ENCODE peak calls at places on chromosomes 6 and 20, in seven cellular contexts. S is cardiac muscle cell, P is esophagus squamous epithelium, O is lower leg skin, B is dorsolateral prefrontal cortex, X is skeletal muscle cell, Y is Panc1. D is an unnamed sample.

GRCh38 chr6:29017428-29017802 is 12.3 kb upstream of the ZNF311 start:
- DNase-seq in X (no peak), P (no peak), B (no peak), O (no peak), S (no peak), Y (no peak), D (no peak)

GRCh38 chr6:39189915-39190544 is 39.2 kb downstream of the KCNK5 start:
- DNase-seq in P (no peak), O (no peak), S (peak; percentile 27), B (peak; percentile 42), Y (no peak), X (no peak), D (no peak)

GRCh38 chr6:1062786-1063545 is 248.9 kb upstream of the FOXQ1 start:
- DNase-seq in B (no peak), Y (no peak), O (no peak), P (no peak), X (no peak), S (no peak), D (peak; percentile 9)

GRCh38 chr6:97656236-97656635 is 373.2 kb upstream of the MMS22L start:
- DNase-seq in P (no peak), X (no peak), B (no peak), Y (no peak), S (no peak), O (no peak), D (no peak)

GRCh38 chr6:84618046-84618752 is 146.2 kb downstream of the TBX18 start:
- DNase-seq in X (peak; percentile 64), P (no peak), S (peak; percentile 88), Y (no peak), B (no peak), O (no peak), D (no peak)

GRCh38 chr20:47360489-47361267 is 4.2 kb upstream of the ZMYND8 start:
- DNase-seq in S (peak; percentile 97), X (peak; percentile 71), O (peak; percentile 79), P (peak; percentile 16), Y (no peak), B (peak; percentile 67), D (no peak)

GRCh38 chr20:2446845-2447244 is 23.7 kb downstream of the SNRPB start:
- DNase-seq in P (no peak), B (no peak), Y (no peak), X (no peak), O (no peak), S (no peak), D (no peak)

GRCh38 chr6:97705568-97705967 is 422.6 kb upstream of the MMS22L start:
- DNase-seq in X (no peak), O (no peak), B (no peak), P (no peak), S (peak; percentile 3), Y (no peak), D (no peak)

GRCh38 chr20:52985687-52986086 is 13.5 kb downstream of the TSHZ2 start:
- DNase-seq in O (no peak), P (no peak), X (no peak), Y (no peak), B (no peak), S (no peak), D (no peak)

GRCh38 chr20:6708010-6708409 is 59.5 kb upstream of the BMP2 start:
- DNase-seq in P (no peak), Y (no peak), X (peak; percentile 45), B (no peak), S (peak; percentile 68), O (no peak), D (no peak)

GRCh38 chr6:19538086-19538485 is 299.1 kb upstream of the ID4 start:
- DNase-seq in S (no peak), Y (no peak), B (no peak), O (peak; percentile 74), P (no peak), X (no peak), D (no peak)

GRCh38 chr6:21111399-21111725 is 482.2 kb upstream of the SOX4 start:
- DNase-seq in O (no peak), Y (peak; percentile 45), S (no peak), B (no peak), P (no peak), X (no peak), D (no peak)

GRCh38 chr6:41634657-41635056 is 3.6 kb upstream of the MDFI start:
- DNase-seq in Y (no peak), P (no peak), S (peak; percentile 91), X (peak; percentile 40), O (no peak), B (no peak), D (no peak)

GRCh38 chr6:41635365-41635764 is 2.9 kb upstream of the MDFI start:
- DNase-seq in X (no peak), P (no peak), Y (no peak), S (no peak), B (no peak), O (no peak), D (no peak)

GRCh38 chr6:41637179-41638001 is 878 bp upstream of the MDFI start:
- DNase-seq in S (no peak), Y (no peak), P (no peak), O (no peak), X (no peak), B (no peak), D (no peak)

GRCh38 chr6:41638002-41638800 is at the start of gene MDFI:
- DNase-seq in X (no peak), Y (no peak), B (no peak), S (peak; percentile 73), P (no peak), O (no peak), D (no peak)

DNA sequence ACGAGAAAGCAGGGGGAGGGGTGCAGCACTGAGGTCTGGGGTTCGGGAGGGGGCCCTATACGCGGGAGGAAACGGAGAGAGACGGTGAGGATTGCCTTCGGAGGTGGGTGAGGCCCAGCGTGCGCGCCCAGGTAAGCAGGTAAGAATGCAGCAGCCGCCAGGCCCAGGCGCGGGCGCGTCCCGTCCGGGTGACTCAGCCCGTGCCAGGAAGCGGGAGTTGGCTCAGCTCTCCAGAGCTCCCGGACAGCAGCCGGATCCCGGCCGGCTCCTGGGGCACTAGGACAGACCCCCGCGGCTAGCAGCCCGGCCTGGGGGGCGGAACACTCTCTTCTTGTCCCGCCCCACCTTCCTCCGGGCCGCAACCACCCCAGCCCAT is 1.5 kb upstream of the MDFI start:
- DNase-seq in X (no peak), B (no peak), S (peak; percentile 51), P (no peak), O (peak; percentile 55), Y (no peak), D (no peak)
- H3K4me3 ChIP-seq in X (peak overlapping the region; percentile 59), B (peak overlapping the region; percentile 65), S (no peak overlapping the region), P (peak overlapping the region; percentile 77), O (peak overlapping the region; percentile 24), Y (peak overlapping the region; percentile 8), D (no peak overlapping the region)

DNA sequence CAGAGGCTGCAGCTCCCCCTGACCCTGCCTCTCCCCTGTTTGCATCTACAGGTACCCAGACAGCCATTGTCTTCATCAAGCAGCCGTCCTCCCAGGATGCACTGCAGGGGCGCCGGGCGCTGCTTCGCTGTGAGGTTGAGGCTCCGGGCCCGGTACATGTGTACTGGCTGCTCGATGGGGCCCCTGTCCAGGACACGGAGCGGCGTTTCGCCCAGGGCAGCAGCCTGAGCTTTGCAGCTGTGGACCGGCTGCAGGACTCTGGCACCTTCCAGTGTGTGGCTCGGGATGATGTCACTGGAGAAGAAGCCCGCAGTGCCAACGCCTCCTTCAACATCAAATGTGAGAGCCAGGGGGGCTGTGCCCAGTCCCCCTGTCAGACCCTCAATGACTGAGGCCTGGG is 42.1 kb upstream of the SRF start:
- DNase-seq in O (no peak), X (no peak), Y (no peak), P (no peak), B (no peak), S (no peak), D (no peak)
- H3K4me3 ChIP-seq in O (no peak overlapping the region), X (no peak overlapping the region), Y (no peak overlapping the region), P (no peak overlapping the region), B (no peak overlapping the region), S (no peak overlapping the region), D (no peak overlapping the region)

DNA sequence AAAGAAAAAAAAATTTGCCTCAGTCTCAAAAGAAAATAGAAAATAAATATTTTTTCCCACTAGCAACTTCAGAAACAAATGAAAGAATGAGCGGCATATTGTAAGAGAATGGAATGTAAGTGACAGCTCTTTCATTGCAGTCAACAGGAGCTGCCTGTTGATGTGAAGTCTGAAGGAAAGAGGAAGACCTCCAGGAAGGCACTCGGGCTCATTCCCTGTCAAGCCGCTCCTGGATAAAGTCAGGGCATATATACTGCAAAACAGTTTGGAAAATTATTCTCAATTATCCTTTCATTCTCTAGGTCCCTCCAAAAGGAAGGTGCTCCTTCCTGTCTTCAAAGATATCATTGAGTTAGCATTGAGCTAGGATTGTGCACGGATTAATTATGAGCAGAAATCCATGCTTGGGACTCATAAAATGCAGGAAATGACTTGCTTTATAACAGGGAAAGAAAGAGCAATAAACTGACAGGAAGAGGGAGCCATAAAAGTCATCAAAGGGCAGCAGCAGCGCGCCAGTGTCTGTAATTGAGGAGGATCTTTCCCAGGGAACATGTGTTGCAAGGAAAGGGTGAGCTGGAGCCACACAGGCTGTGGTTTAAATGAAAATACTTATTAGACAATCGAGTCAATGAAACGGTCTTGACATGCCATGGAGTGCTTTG is 218.2 kb downstream of the C6orf118 start:
- DNase-seq in O (no peak), P (no peak), S (no peak), Y (no peak), B (no peak), X (peak; percentile 12), D (no peak)
- H3K4me3 ChIP-seq in O (no peak overlapping the region), P (no peak overlapping the region), S (no peak overlapping the region), Y (no peak overlapping the region), B (no peak overlapping the region), X (no peak overlapping the region), D (no peak overlapping the region)

GRCh38 chr20:51800132-51800721 is 2.1 kb downstream of the SALL4 start:
- DNase-seq in O (no peak), B (no peak), S (peak; percentile 57), P (no peak), X (no peak), Y (peak; percentile 24), D (no peak)
- H3K4me3 ChIP-seq in O (no peak overlapping the region), B (peak overlapping the region; percentile 71), S (peak overlapping the region; percentile 79), P (peak overlapping the region; percentile 66), X (peak overlapping the region; percentile 50), Y (peak overlapping the region; percentile 50), D (no peak overlapping the region)

DNA sequence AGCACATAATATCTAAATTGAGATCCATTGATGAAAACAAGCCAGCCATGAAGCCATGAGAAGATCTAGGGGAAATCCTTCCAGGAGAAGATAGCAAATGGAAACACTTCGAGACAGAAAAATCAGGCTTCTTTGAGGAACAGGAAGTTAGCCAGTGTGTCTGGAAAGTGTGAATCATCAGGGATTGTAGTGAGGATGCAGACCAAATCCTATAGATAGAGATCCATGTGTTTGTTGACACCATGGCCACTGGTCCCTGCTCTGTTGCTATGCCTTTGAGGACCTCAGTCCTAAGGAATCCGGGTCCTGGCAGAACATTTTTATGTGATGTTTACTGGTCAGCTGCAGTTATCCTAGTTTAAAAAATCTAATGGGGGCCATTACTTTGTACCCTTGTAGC is 6.6 kb upstream of the ELOVL2 start:
- DNase-seq in X (no peak), P (no peak), S (peak; percentile 72), B (no peak), O (no peak), Y (no peak), D (no peak)
- H3K4me3 ChIP-seq in X (no peak overlapping the region), P (no peak overlapping the region), S (no peak overlapping the region), B (no peak overlapping the region), O (no peak overlapping the region), Y (no peak overlapping the region), D (no peak overlapping the region)

D was measured in Jurkat, Clone E6-1.